ENCODE peak calls at places on chromosome 11, in nine cellular contexts. L is EL; K is stimulated activated CD4-positive, alpha-beta T cell treated with anti-CD3 and anti-CD28 coated beads, Interleukin-12 subunit alpha, Interleukin-12 subunit beta, amount 100 ng/mL, for 24 hours; P is SK-N-DZ; R is mammary epithelial cell; O is caudate nucleus; T is activated T-cell treated with anti-CD3 and anti-CD28 coated beads for 4 hours; F is retinal pigment epithelial cell; E is upper lobe of right lung. S is an unnamed sample.

GRCh38 chr11:36684840-36685800 is 87.1 kb upstream of the RAG2 start:
- DNase-seq in L (no peak), K (no peak), P (no peak), R (no peak), O (no peak), T (peak; percentile 10), F (no peak), E (no peak), S (no peak)

GRCh38 chr11:199782-200181 is 6.9 kb downstream of the SCGB1C1 start:
- DNase-seq in L (no peak), K (no peak), P (no peak), R (no peak), O (no peak), T (no peak), F (no peak), E (peak; percentile 55), S (no peak)

GRCh38 chr11:21177379-21177778 is 508.0 kb downstream of the NELL1 start:
- DNase-seq in L (no peak), K (no peak), P (no peak), R (peak; percentile 1), O (no peak), T (no peak), F (no peak), E (no peak), S (no peak)

GRCh38 chr11:75577198-75577597 is 15.1 kb downstream of the SERPINH1 start:
- DNase-seq in L (peak; percentile 36), K (peak; percentile 59), P (peak; percentile 76), R (no peak), O (no peak), T (peak; percentile 46), F (no peak), E (peak; percentile 75), S (no peak)

GRCh38 chr11:67666303-67666645 is 8.1 kb downstream of the ALDH3B2 start:
- DNase-seq in L (no peak), K (no peak), P (no peak), R (no peak), O (no peak), T (no peak), F (no peak), E (no peak), S (no peak)

GRCh38 chr11:36075053-36075452 is 131.2 kb downstream of the LDLRAD3 start:
- DNase-seq in L (peak; percentile 81), K (no peak), P (no peak), R (peak; percentile 3), O (no peak), T (no peak), F (peak; percentile 75), E (no peak), S (no peak)

GRCh38 chr11:114846040-114846791 is 167.9 kb downstream of the NXPE2 start:
- DNase-seq in L (no peak), K (no peak), P (peak; percentile 10), R (peak; percentile 6), O (peak; percentile 41), T (no peak), F (no peak), E (no peak), S (no peak)

GRCh38 chr11:78295991-78296930 is 107.5 kb downstream of the USP35 start:
- DNase-seq in L (no peak), K (no peak), P (no peak), R (no peak), O (no peak), T (no peak), F (peak; percentile 51), E (no peak), S (no peak)

GRCh38 chr11:66282468-66283455 is 4.8 kb downstream of the CNIH2 start:
- DNase-seq in L (peak; percentile 91), K (peak; percentile 97), P (peak; percentile 98), R (peak; percentile 85), O (peak; percentile 99), T (peak; percentile 96), F (peak; percentile 76), E (peak; percentile 99), S (peak; percentile 100)

GRCh38 chr11:93718057-93718563 is 23.2 kb downstream of the TAF1D start:
- DNase-seq in L (no peak), K (no peak), P (no peak), R (no peak), O (no peak), T (no peak), F (no peak), E (no peak), S (no peak)